ENCODE peak calls at places on chromosome 17, in five cellular contexts. One of them, this sample, is unnamed.

GRCh38 chr17:43367588-43368242 is 31.1 kb upstream of the ARL4D start:
- DNase-seq in WTC11: no peak
- DNase-seq in fibroblast of mammary gland: peak; percentile 87
- DNase-seq in esophagus muscularis mucosa: no peak
- DNase-seq in HCT116: peak; percentile 96
- DNase-seq in this sample: peak; percentile 79

GRCh38 chr17:2215616-2216364 is 87.8 kb downstream of the SMG6 start:
- DNase-seq in WTC11: peak; percentile 33
- DNase-seq in fibroblast of mammary gland: peak; percentile 96
- DNase-seq in esophagus muscularis mucosa: no peak
- DNase-seq in HCT116: no peak
- DNase-seq in this sample: peak; percentile 91

GRCh38 chr17:27533874-27534815 is 77.9 kb downstream of the KSR1 start:
- DNase-seq in WTC11: peak; percentile 36
- DNase-seq in fibroblast of mammary gland: peak; percentile 55
- DNase-seq in esophagus muscularis mucosa: no peak
- DNase-seq in HCT116: no peak
- DNase-seq in this sample: peak; percentile 92

GRCh38 chr17:32461853-32462617 is 17.7 kb downstream of the PSMD11 start:
- DNase-seq in WTC11: peak; percentile 71
- DNase-seq in fibroblast of mammary gland: peak; percentile 68
- DNase-seq in esophagus muscularis mucosa: no peak
- DNase-seq in HCT116: peak; percentile 51
- DNase-seq in this sample: peak; percentile 62

GRCh38 chr17:14780116-14780515 is 479.2 kb downstream of the HS3ST3B1 start:
- DNase-seq in WTC11: peak; percentile 36
- DNase-seq in fibroblast of mammary gland: no peak
- DNase-seq in esophagus muscularis mucosa: peak; percentile 62
- DNase-seq in HCT116: no peak
- DNase-seq in this sample: no peak

GRCh38 chr17:65561394-65562205 is at the start of gene AXIN2:
- DNase-seq in WTC11: peak; percentile 94
- DNase-seq in fibroblast of mammary gland: peak; percentile 84
- DNase-seq in esophagus muscularis mucosa: no peak
- DNase-seq in HCT116: peak; percentile 90
- DNase-seq in this sample: peak; percentile 87

GRCh38 chr17:36600936-36601302 is 464 bp upstream of the MRM1 start:
- DNase-seq in WTC11: no peak
- DNase-seq in fibroblast of mammary gland: peak; percentile 18
- DNase-seq in esophagus muscularis mucosa: no peak
- DNase-seq in HCT116: no peak
- DNase-seq in this sample: no peak

GRCh38 chr17:63940584-63940983 is 8.5 kb upstream of the CD79B start:
- DNase-seq in WTC11: no peak
- DNase-seq in fibroblast of mammary gland: no peak
- DNase-seq in esophagus muscularis mucosa: no peak
- DNase-seq in HCT116: no peak
- DNase-seq in this sample: no peak

GRCh38 chr17:30092886-30093285 is 23.7 kb upstream of the NSRP1 start:
- DNase-seq in WTC11: no peak
- DNase-seq in fibroblast of mammary gland: no peak
- DNase-seq in esophagus muscularis mucosa: no peak
- DNase-seq in HCT116: no peak
- DNase-seq in this sample: no peak

GRCh38 chr17:83161298-83162034 is 82.1 kb downstream of the METRNL start:
- DNase-seq in WTC11: no peak
- DNase-seq in fibroblast of mammary gland: peak; percentile 92
- DNase-seq in esophagus muscularis mucosa: no peak
- DNase-seq in HCT116: no peak
- DNase-seq in this sample: no peak

GRCh38 chr17:4600563-4600962 is 16.2 kb downstream of the SMTNL2 start:
- DNase-seq in WTC11: peak; percentile 45
- DNase-seq in fibroblast of mammary gland: no peak
- DNase-seq in esophagus muscularis mucosa: no peak
- DNase-seq in HCT116: no peak
- DNase-seq in this sample: no peak

GRCh38 chr17:31321481-31321880 is at the start of gene EVI2A:
- DNase-seq in WTC11: no peak
- DNase-seq in fibroblast of mammary gland: peak; percentile 92
- DNase-seq in esophagus muscularis mucosa: no peak
- DNase-seq in HCT116: no peak
- DNase-seq in this sample: peak; percentile 66

GRCh38 chr17:8859029-8859803 is 8.3 kb downstream of the PIK3R6 start:
- DNase-seq in WTC11: no peak
- DNase-seq in fibroblast of mammary gland: peak; percentile 96
- DNase-seq in esophagus muscularis mucosa: no peak
- DNase-seq in HCT116: no peak
- DNase-seq in this sample: peak; percentile 40

GRCh38 chr17:21296097-21297025 is 11.8 kb downstream of the MAP2K3 start:
- DNase-seq in WTC11: no peak
- DNase-seq in fibroblast of mammary gland: peak; percentile 44
- DNase-seq in esophagus muscularis mucosa: no peak
- DNase-seq in HCT116: no peak
- DNase-seq in this sample: no peak

GRCh38 chr17:49592263-49592662 is 16.6 kb downstream of the NXPH3 start:
- DNase-seq in WTC11: no peak
- DNase-seq in fibroblast of mammary gland: no peak
- DNase-seq in esophagus muscularis mucosa: peak; percentile 55
- DNase-seq in HCT116: no peak
- DNase-seq in this sample: no peak

GRCh38 chr17:15262291-15263205 is 2.6 kb downstream of the PMP22 start:
- DNase-seq in WTC11: peak; percentile 57
- DNase-seq in fibroblast of mammary gland: peak; percentile 94
- DNase-seq in esophagus muscularis mucosa: peak; percentile 98
- DNase-seq in HCT116: peak; percentile 87
- DNase-seq in this sample: no peak

GRCh38 chr17:77366558-77367245 is 225.9 kb downstream of the SEC14L1 start:
- DNase-seq in WTC11: no peak
- DNase-seq in fibroblast of mammary gland: no peak
- DNase-seq in esophagus muscularis mucosa: no peak
- DNase-seq in HCT116: no peak
- DNase-seq in this sample: peak; percentile 71

GRCh38 chr17:11999715-12000114 is 2.4 kb upstream of the ZNF18 start:
- DNase-seq in WTC11: no peak
- DNase-seq in fibroblast of mammary gland: no peak
- DNase-seq in esophagus muscularis mucosa: no peak
- DNase-seq in HCT116: no peak
- DNase-seq in this sample: no peak

GRCh38 chr17:55072910-55073309 is 104.3 kb downstream of the STXBP4 start:
- DNase-seq in WTC11: no peak
- DNase-seq in fibroblast of mammary gland: no peak
- DNase-seq in esophagus muscularis mucosa: no peak
- DNase-seq in HCT116: no peak
- DNase-seq in this sample: no peak

DNA sequence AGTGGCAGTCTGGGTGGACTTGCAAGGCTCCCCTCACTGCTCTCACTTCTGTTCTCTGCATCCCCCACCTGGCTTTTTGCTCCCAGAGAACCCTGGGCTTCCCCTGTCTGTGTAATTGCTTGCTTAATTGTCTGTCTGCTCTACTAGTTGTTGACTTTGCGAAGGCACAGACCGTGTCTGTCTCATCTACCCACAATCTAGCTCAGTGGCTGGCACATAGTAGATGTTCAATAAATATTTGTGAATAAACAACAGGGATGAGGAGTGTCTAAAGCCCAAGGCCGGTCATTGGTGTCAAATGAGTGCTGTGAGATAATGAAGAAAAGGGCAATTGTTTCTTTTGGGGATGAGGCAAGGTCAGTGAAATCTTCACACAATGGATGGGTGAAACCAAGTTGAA is 2.8 kb upstream of the SEZ6 start:
- DNase-seq in WTC11: no peak
- DNase-seq in fibroblast of mammary gland: no peak
- DNase-seq in esophagus muscularis mucosa: no peak
- DNase-seq in HCT116: no peak
- DNase-seq in this sample: no peak
- TF ChIP-seq CTCF in WTC11: no peak
- TF ChIP-seq CTCF in fibroblast of mammary gland: no peak
- TF ChIP-seq CTCF in esophagus muscularis mucosa: no peak
- TF ChIP-seq CTCF in HCT116: no peak
- TF ChIP-seq CTCF in this sample: no peak

DNA sequence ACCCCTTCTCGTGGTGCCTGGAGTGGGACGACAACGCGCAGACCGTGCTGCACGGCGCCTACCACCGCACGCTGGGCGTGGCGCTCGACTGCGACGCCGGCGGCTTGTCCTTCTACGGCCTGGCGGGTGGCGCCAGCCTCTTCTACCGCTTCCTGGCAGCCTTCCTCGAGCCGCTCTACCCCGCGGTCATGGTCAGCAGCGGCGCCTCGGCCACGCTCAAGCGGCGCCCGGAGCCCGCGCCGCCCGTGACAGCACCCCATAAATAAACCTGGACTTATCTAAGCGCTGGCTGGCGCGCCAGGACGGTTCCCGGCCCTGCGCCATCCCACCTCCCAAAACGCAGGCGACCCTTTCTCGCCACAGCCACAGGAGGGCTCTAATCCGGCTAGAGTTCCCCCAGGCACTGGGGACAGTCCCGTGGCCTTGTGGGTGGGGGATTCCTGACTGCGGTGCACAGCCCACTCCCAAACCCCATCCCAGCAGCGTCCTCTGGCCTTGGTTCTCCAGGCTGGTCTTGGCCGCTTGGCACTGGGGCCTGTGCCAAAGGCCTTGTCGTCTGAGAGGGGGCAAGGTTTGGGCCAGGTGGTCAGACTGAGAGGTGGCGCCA is 10.2 kb upstream of the SLC16A5 start:
- DNase-seq in WTC11: peak; percentile 51
- DNase-seq in fibroblast of mammary gland: no peak
- DNase-seq in esophagus muscularis mucosa: peak; percentile 93
- DNase-seq in HCT116: no peak
- DNase-seq in this sample: no peak
- TF ChIP-seq CTCF in WTC11: no peak
- TF ChIP-seq CTCF in fibroblast of mammary gland: no peak
- TF ChIP-seq CTCF in esophagus muscularis mucosa: peak; percentile 23
- TF ChIP-seq CTCF in HCT116: peak; percentile 29
- TF ChIP-seq CTCF in this sample: no peak

DNA sequence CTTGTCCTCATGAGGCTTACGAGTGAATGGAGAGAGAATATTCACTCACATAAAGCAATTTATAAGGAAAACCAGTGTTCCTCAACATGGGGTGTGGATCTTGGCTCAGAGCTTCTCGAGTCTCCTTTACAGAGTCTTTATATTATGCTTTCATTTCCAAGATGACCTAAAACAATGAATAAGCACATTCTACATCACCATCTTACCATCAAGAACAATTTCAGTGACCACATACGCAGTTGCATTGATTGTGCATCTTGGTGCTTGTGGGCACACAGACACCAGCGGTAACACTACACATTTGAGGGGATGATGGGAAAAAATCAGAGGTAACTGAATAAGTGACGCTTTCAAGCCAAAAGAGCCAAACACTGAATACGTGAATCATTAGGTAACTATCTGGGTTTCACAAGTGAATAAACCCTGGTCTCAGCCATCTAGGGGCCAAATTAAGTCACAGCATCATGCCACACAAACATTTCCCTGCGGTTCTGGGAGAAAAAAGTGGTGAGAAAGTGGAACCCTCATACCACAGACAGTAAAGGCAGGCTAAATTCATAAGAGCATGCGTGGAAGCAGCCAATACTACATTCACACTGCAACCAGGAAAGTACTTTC is 9.4 kb downstream of the CWC25 start:
- DNase-seq in WTC11: no peak
- DNase-seq in fibroblast of mammary gland: peak; percentile 70
- DNase-seq in esophagus muscularis mucosa: no peak
- DNase-seq in HCT116: no peak
- DNase-seq in this sample: peak; percentile 79
- TF ChIP-seq CTCF in WTC11: no peak
- TF ChIP-seq CTCF in fibroblast of mammary gland: peak; percentile 48
- TF ChIP-seq CTCF in esophagus muscularis mucosa: no peak
- TF ChIP-seq CTCF in HCT116: peak; percentile 36
- TF ChIP-seq CTCF in this sample: peak; percentile 63

GRCh38 chr17:73482251-73482661 is 162.0 kb downstream of the SDK2 start:
- DNase-seq in WTC11: no peak
- DNase-seq in fibroblast of mammary gland: no peak
- DNase-seq in esophagus muscularis mucosa: no peak
- DNase-seq in HCT116: no peak
- DNase-seq in this sample: no peak

GRCh38 chr17:73481672-73482071 is 162.6 kb downstream of the SDK2 start:
- DNase-seq in WTC11: no peak
- DNase-seq in fibroblast of mammary gland: no peak
- DNase-seq in esophagus muscularis mucosa: no peak
- DNase-seq in HCT116: no peak
- DNase-seq in this sample: no peak

GRCh38 chr17:73480740-73481139 is 163.5 kb downstream of the SDK2 start:
- DNase-seq in WTC11: no peak
- DNase-seq in fibroblast of mammary gland: no peak
- DNase-seq in esophagus muscularis mucosa: no peak
- DNase-seq in HCT116: no peak
- DNase-seq in this sample: peak; percentile 3

GRCh38 chr17:73476890-73477350 is 165.1 kb upstream of the CDC42EP4 start:
- DNase-seq in WTC11: no peak
- DNase-seq in fibroblast of mammary gland: no peak
- DNase-seq in esophagus muscularis mucosa: no peak
- DNase-seq in HCT116: no peak
- DNase-seq in this sample: no peak

GRCh38 chr17:73478768-73479424 is 165.3 kb downstream of the SDK2 start:
- DNase-seq in WTC11: peak; percentile 58
- DNase-seq in fibroblast of mammary gland: no peak
- DNase-seq in esophagus muscularis mucosa: no peak
- DNase-seq in HCT116: no peak
- DNase-seq in this sample: no peak
- TF ChIP-seq CTCF in WTC11: peak; percentile 29
- TF ChIP-seq CTCF in fibroblast of mammary gland: no peak
- TF ChIP-seq CTCF in esophagus muscularis mucosa: no peak
- TF ChIP-seq CTCF in HCT116: peak; percentile 64
- TF ChIP-seq CTCF in this sample: no peak

GRCh38 chr17:6326483-6326882 is 108.4 kb downstream of the AIPL1 start:
- DNase-seq in WTC11: no peak
- DNase-seq in fibroblast of mammary gland: no peak
- DNase-seq in esophagus muscularis mucosa: no peak
- DNase-seq in HCT116: no peak
- DNase-seq in this sample: no peak

GRCh38 chr17:6323626-6324356 is 111.1 kb downstream of the AIPL1 start:
- DNase-seq in WTC11: peak; percentile 19
- DNase-seq in fibroblast of mammary gland: no peak
- DNase-seq in esophagus muscularis mucosa: no peak
- DNase-seq in HCT116: peak; percentile 70
- DNase-seq in this sample: no peak

GRCh38 chr17:6325741-6326140 is 109.2 kb downstream of the AIPL1 start:
- DNase-seq in WTC11: no peak
- DNase-seq in fibroblast of mammary gland: no peak
- DNase-seq in esophagus muscularis mucosa: no peak
- DNase-seq in HCT116: no peak
- DNase-seq in this sample: no peak

GRCh38 chr17:6328279-6328678 is 106.6 kb downstream of the AIPL1 start:
- DNase-seq in WTC11: no peak
- DNase-seq in fibroblast of mammary gland: no peak
- DNase-seq in esophagus muscularis mucosa: no peak
- DNase-seq in HCT116: peak; percentile 41
- DNase-seq in this sample: no peak

DNA sequence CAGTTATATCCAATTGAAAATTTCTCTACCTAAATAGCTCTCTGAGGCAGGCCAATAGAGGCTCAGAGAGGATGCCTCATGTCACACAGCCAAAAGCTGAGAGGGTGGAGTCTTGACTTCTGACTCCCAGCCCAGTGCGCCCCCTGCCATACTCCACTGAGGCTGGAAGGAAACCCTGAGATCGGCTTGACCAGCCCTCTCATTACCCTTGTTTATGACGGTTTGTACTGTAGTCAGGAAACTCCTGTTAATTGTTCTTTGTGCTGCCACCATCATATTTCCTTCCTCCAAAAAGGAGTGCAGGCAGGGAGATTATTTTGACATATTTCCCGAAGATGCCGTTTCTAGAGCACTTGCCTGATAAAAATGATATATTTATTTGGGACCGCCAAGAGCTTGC is 107.9 kb downstream of the AIPL1 start:
- DNase-seq in WTC11: peak; percentile 37
- DNase-seq in fibroblast of mammary gland: no peak
- DNase-seq in esophagus muscularis mucosa: no peak
- DNase-seq in HCT116: no peak
- DNase-seq in this sample: no peak
- TF ChIP-seq CTCF in WTC11: no peak
- TF ChIP-seq CTCF in fibroblast of mammary gland: no peak
- TF ChIP-seq CTCF in esophagus muscularis mucosa: no peak
- TF ChIP-seq CTCF in HCT116: no peak
- TF ChIP-seq CTCF in this sample: no peak

This sample was measured in brain microvascular endothelial cell.